ENCODE peak calls at places on chromosomes 1 and 21, in eight cellular contexts. S is retinal pigment epithelial cell; E is neural progenitor cell; A is NCI-H2081; J is NCI-H1694; X is stimulated activated CD8-positive, alpha-beta memory T cell treated with anti-CD3 and anti-CD28 coated beads, Interleukin-2, amount 100 ng/mL, for 1 hour; B is posterior vena cava; I is cerebellar cortex. W is an unnamed sample.

GRCh38 chr1:88088481-88088880 is 595.6 kb upstream of the PKN2 start:
- DNase-seq in S (no peak), E (peak), A (no peak), J (no peak), X (no peak), B (no peak), I (no peak), W (no peak)

GRCh38 chr1:110684476-110684875 is 9.7 kb upstream of the KCNA3 start:
- DNase-seq in S (no peak), E (no peak), A (no peak), J (no peak), X (no peak), B (no peak), I (no peak), W (no peak)

GRCh38 chr1:17984510-17985085 is 123.0 kb upstream of the IGSF21 start:
- DNase-seq in S (no peak), E (peak), A (no peak), J (peak), X (no peak), B (no peak), I (peak), W (no peak)

GRCh38 chr1:21966247-21967000 is 10.4 kb upstream of the CELA3B start:
- DNase-seq in S (no peak), E (no peak), A (no peak), J (no peak), X (no peak), B (no peak), I (no peak), W (peak)

GRCh38 chr1:202010042-202011015 is at the start of gene ELF3:
- DNase-seq in S (no peak), E (peak), A (peak), J (no peak), X (no peak), B (no peak), I (peak), W (no peak)

GRCh38 chr1:11473635-11474034 is 5.3 kb upstream of the DISP3 start:
- DNase-seq in S (no peak), E (peak), A (no peak), J (no peak), X (no peak), B (no peak), I (no peak), W (no peak)

GRCh38 chr1:83839566-83840173 is 159.3 kb downstream of the TTLL7 start:
- DNase-seq in S (no peak), E (no peak), A (no peak), J (no peak), X (no peak), B (no peak), I (no peak), W (no peak)

GRCh38 chr1:153277852-153278251 is 18.4 kb downstream of the LORICRIN start:
- DNase-seq in S (no peak), E (no peak), A (peak), J (no peak), X (no peak), B (no peak), I (peak), W (no peak)

GRCh38 chr1:100353073-100353801 is 931 bp downstream of the CDC14A start:
- DNase-seq in S (no peak), E (peak), A (no peak), J (no peak), X (peak), B (peak), I (peak), W (peak)

GRCh38 chr1:168135982-168136708 is 585 bp downstream of the GPR161 start:
- DNase-seq in S (no peak), E (peak), A (no peak), J (no peak), X (no peak), B (no peak), I (no peak), W (no peak)

GRCh38 chr21:26297856-26298255 is 127.3 kb upstream of the APP start:
- DNase-seq in S (no peak), E (no peak), A (no peak), J (no peak), X (no peak), B (no peak), I (no peak), W (no peak)

GRCh38 chr1:7583291-7584096 is 187.6 kb upstream of the VAMP3 start:
- DNase-seq in S (no peak), E (peak), A (no peak), J (no peak), X (no peak), B (peak), I (no peak), W (peak)

GRCh38 chr1:7778133-7778628 is 5.9 kb upstream of the PER3 start:
- DNase-seq in S (no peak), E (no peak), A (no peak), J (no peak), X (no peak), B (no peak), I (no peak), W (no peak)

GRCh38 chr1:228648647-228649383 is 86.5 kb upstream of the RHOU start:
- DNase-seq in S (no peak), E (no peak), A (no peak), J (no peak), X (no peak), B (no peak), I (no peak), W (no peak)

GRCh38 chr1:241917487-241917886 is 40.1 kb upstream of the BECN2 start:
- DNase-seq in S (no peak), E (no peak), A (no peak), J (no peak), X (no peak), B (no peak), I (no peak), W (no peak)

GRCh38 chr1:234893725-234894630 is 234.7 kb downstream of the TOMM20 start:
- DNase-seq in S (no peak), E (no peak), A (peak), J (no peak), X (no peak), B (no peak), I (no peak), W (no peak)

GRCh38 chr21:40902299-40902698 is 55.3 kb upstream of the DSCAM start:
- DNase-seq in S (no peak), E (no peak), A (peak), J (peak), X (no peak), B (no peak), I (peak), W (no peak)

GRCh38 chr1:173205146-173206051 is 1.7 kb downstream of the TNFSF4 start:
- DNase-seq in S (no peak), E (no peak), A (no peak), J (no peak), X (no peak), B (no peak), I (no peak), W (no peak)

GRCh38 chr1:31753623-31754349 is 10.4 kb downstream of the ADGRB2 start:
- DNase-seq in S (no peak), E (no peak), A (peak), J (peak), X (no peak), B (no peak), I (peak), W (peak)

GRCh38 chr1:240831191-240831631 is 219.3 kb upstream of the GREM2 start:
- DNase-seq in S (peak), E (no peak), A (no peak), J (no peak), X (no peak), B (no peak), I (no peak), W (no peak)

GRCh38 chr1:12542596-12543592 is 75.1 kb downstream of the DHRS3 start:
- DNase-seq in S (no peak), E (peak), A (no peak), J (no peak), X (no peak), B (no peak), I (no peak), W (peak)

GRCh38 chr1:87243573-87243972 is 85.1 kb upstream of the LMO4 start:
- DNase-seq in S (no peak), E (no peak), A (no peak), J (no peak), X (no peak), B (no peak), I (no peak), W (no peak)

GRCh38 chr21:44315691-44316208 is 15.9 kb downstream of the PFKL start:
- DNase-seq in S (no peak), E (no peak), A (no peak), J (no peak), X (no peak), B (no peak), I (no peak), W (no peak)

GRCh38 chr1:107993920-107994319 is 28.9 kb upstream of the VAV3 start:
- DNase-seq in S (no peak), E (no peak), A (peak), J (no peak), X (no peak), B (no peak), I (no peak), W (no peak)

GRCh38 chr1:179231923-179232322 is 2.4 kb upstream of the ABL2 start:
- DNase-seq in S (no peak), E (no peak), A (no peak), J (no peak), X (no peak), B (no peak), I (no peak), W (no peak)

GRCh38 chr21:45506836-45507522 is 35.3 kb downstream of the SLC19A1 start:
- DNase-seq in S (no peak), E (no peak), A (no peak), J (no peak), X (no peak), B (peak), I (no peak), W (peak)

GRCh38 chr1:24895511-24895910 is 34.6 kb downstream of the RUNX3 start:
- DNase-seq in S (no peak), E (no peak), A (no peak), J (no peak), X (no peak), B (no peak), I (no peak), W (no peak)

GRCh38 chr1:62362061-62362951 is 43.1 kb upstream of the KANK4 start:
- DNase-seq in S (no peak), E (no peak), A (peak), J (peak), X (no peak), B (no peak), I (no peak), W (peak)

GRCh38 chr1:225526878-225527277 is 99.0 kb upstream of the LBR start:
- DNase-seq in S (peak), E (no peak), A (no peak), J (no peak), X (no peak), B (no peak), I (peak), W (no peak)

GRCh38 chr1:154371436-154371835 is 33.7 kb upstream of the IL6R start:
- DNase-seq in S (no peak), E (no peak), A (no peak), J (no peak), X (no peak), B (peak), I (no peak), W (no peak)

GRCh38 chr1:59516881-59517280 is 220.0 kb downstream of the FGGY start:
- DNase-seq in S (no peak), E (no peak), A (no peak), J (no peak), X (no peak), B (no peak), I (no peak), W (no peak)

GRCh38 chr21:41507521-41508414 is at the start of gene TMPRSS2:
- DNase-seq in S (no peak), E (peak), A (no peak), J (no peak), X (no peak), B (no peak), I (no peak), W (no peak)

GRCh38 chr1:21904725-21905520 is 32.2 kb downstream of the HSPG2 start:
- DNase-seq in S (peak), E (no peak), A (no peak), J (no peak), X (no peak), B (peak), I (no peak), W (no peak)

GRCh38 chr21:40208206-40208950 is 341.1 kb downstream of the PCP4 start:
- DNase-seq in S (no peak), E (no peak), A (no peak), J (no peak), X (no peak), B (no peak), I (no peak), W (no peak)

GRCh38 chr1:247614625-247615024 is 9.2 kb downstream of the OR2G3 start:
- DNase-seq in S (no peak), E (no peak), A (no peak), J (no peak), X (no peak), B (no peak), I (no peak), W (no peak)

GRCh38 chr1:106063510-106063909 is 993.0 kb upstream of the PRMT6 start:
- DNase-seq in S (no peak), E (peak), A (peak), J (no peak), X (no peak), B (no peak), I (no peak), W (no peak)

GRCh38 chr1:33219886-33220661 is 36.2 kb upstream of the ZNF362 start:
- DNase-seq in S (no peak), E (no peak), A (no peak), J (peak), X (no peak), B (no peak), I (no peak), W (no peak)